ENCODE peak calls at places on chromosomes 5 and 9, in ten cellular contexts. One of them, this sample, is unnamed.

GRCh38 chr9:104984121-104984520 is 56.2 kb upstream of the ABCA1 start:
- DNase-seq in AG09309: no peak
- DNase-seq in astrocyte of the spinal cord: no peak
- DNase-seq in bronchial epithelial cell: no peak
- DNase-seq in left lung: no peak
- DNase-seq in IMR-90: no peak
- DNase-seq in PC-3: no peak
- DNase-seq in A549: no peak
- DNase-seq in naive thymus-derived CD4-positive, alpha-beta T cell: no peak
- DNase-seq in left ventricle myocardium inferior: no peak
- DNase-seq in this sample: no peak

GRCh38 chr9:6625363-6625762 is 20.2 kb downstream of the GLDC start:
- DNase-seq in AG09309: no peak
- DNase-seq in astrocyte of the spinal cord: no peak
- DNase-seq in bronchial epithelial cell: no peak
- DNase-seq in left lung: no peak
- DNase-seq in IMR-90: no peak
- DNase-seq in PC-3: no peak
- DNase-seq in A549: no peak
- DNase-seq in naive thymus-derived CD4-positive, alpha-beta T cell: no peak
- DNase-seq in left ventricle myocardium inferior: no peak
- DNase-seq in this sample: no peak

GRCh38 chr9:77679088-77679487 is 31.0 kb upstream of the GNA14 start:
- DNase-seq in AG09309: no peak
- DNase-seq in astrocyte of the spinal cord: no peak
- DNase-seq in bronchial epithelial cell: peak; percentile 4
- DNase-seq in left lung: no peak
- DNase-seq in IMR-90: no peak
- DNase-seq in PC-3: peak; percentile 6
- DNase-seq in A549: no peak
- DNase-seq in naive thymus-derived CD4-positive, alpha-beta T cell: no peak
- DNase-seq in left ventricle myocardium inferior: no peak
- DNase-seq in this sample: no peak

GRCh38 chr5:177100714-177101121 is 14.0 kb downstream of the FGFR4 start:
- DNase-seq in AG09309: no peak
- DNase-seq in astrocyte of the spinal cord: no peak
- DNase-seq in bronchial epithelial cell: no peak
- DNase-seq in left lung: no peak
- DNase-seq in IMR-90: peak; percentile 48
- DNase-seq in PC-3: peak; percentile 52
- DNase-seq in A549: no peak
- DNase-seq in naive thymus-derived CD4-positive, alpha-beta T cell: no peak
- DNase-seq in left ventricle myocardium inferior: no peak
- DNase-seq in this sample: no peak

GRCh38 chr5:152560508-152561137 is 155.5 kb upstream of the NMUR2 start:
- DNase-seq in AG09309: no peak
- DNase-seq in astrocyte of the spinal cord: peak; percentile 62
- DNase-seq in bronchial epithelial cell: peak; percentile 46
- DNase-seq in left lung: peak; percentile 55
- DNase-seq in IMR-90: peak; percentile 12
- DNase-seq in PC-3: peak; percentile 56
- DNase-seq in A549: peak; percentile 59
- DNase-seq in naive thymus-derived CD4-positive, alpha-beta T cell: peak; percentile 0
- DNase-seq in left ventricle myocardium inferior: peak; percentile 68
- DNase-seq in this sample: peak; percentile 19

GRCh38 chr5:103565711-103566110 is 3.1 kb upstream of the NUDT12 start:
- DNase-seq in AG09309: no peak
- DNase-seq in astrocyte of the spinal cord: no peak
- DNase-seq in bronchial epithelial cell: no peak
- DNase-seq in left lung: no peak
- DNase-seq in IMR-90: no peak
- DNase-seq in PC-3: no peak
- DNase-seq in A549: no peak
- DNase-seq in naive thymus-derived CD4-positive, alpha-beta T cell: no peak
- DNase-seq in left ventricle myocardium inferior: no peak
- DNase-seq in this sample: no peak

GRCh38 chr5:150644058-150644457 is 3.6 kb downstream of the SYNPO start:
- DNase-seq in AG09309: no peak
- DNase-seq in astrocyte of the spinal cord: no peak
- DNase-seq in bronchial epithelial cell: no peak
- DNase-seq in left lung: no peak
- DNase-seq in IMR-90: no peak
- DNase-seq in PC-3: no peak
- DNase-seq in A549: no peak
- DNase-seq in naive thymus-derived CD4-positive, alpha-beta T cell: no peak
- DNase-seq in left ventricle myocardium inferior: peak; percentile 8
- DNase-seq in this sample: no peak

GRCh38 chr9:21615446-21615845 is 133.3 kb upstream of the IFNE start:
- DNase-seq in AG09309: no peak
- DNase-seq in astrocyte of the spinal cord: no peak
- DNase-seq in bronchial epithelial cell: no peak
- DNase-seq in left lung: no peak
- DNase-seq in IMR-90: peak; percentile 19
- DNase-seq in PC-3: no peak
- DNase-seq in A549: no peak
- DNase-seq in naive thymus-derived CD4-positive, alpha-beta T cell: no peak
- DNase-seq in left ventricle myocardium inferior: no peak
- DNase-seq in this sample: no peak

DNA sequence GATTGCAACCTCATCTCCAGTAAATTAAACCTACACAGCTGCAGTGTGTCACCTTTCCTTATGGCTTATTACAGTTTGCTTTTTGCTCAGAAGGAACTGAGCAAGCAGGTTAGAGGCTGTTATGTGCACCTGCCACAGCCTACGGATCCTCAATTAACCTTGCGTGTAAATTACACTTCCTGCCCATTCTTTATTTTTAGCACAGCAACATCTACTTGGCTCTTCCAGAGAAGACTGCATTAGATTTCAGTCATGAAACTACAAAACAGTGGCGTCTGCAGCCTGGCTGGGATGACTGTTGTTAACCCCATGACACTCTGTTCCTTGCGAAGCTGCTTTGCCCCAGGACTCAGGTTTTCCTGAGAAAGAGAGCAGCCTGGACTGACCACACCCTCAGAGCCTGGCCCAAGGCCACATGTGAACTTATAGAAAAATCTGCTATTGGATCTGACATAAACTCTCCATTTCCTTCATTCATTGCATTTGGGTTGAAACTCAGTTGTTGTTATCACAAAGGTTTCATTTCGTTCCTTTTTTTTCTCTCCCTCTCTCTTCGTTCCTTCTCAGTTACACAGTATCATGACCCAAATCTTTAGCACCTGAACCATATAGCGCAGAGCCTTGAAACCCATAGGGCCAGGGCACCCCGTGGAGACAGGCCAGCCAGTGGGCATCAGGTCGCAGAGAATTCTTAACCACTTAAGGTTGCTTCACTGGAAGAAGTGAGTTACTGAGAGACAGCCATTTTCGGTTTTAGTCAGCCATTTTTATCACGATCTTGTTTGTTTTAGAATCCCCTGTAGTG is 138.6 kb downstream of the PALM2AKAP2 start:
- DNase-seq in AG09309: no peak
- DNase-seq in astrocyte of the spinal cord: no peak
- DNase-seq in bronchial epithelial cell: no peak
- DNase-seq in left lung: no peak
- DNase-seq in IMR-90: no peak
- DNase-seq in PC-3: no peak
- DNase-seq in A549: no peak
- DNase-seq in naive thymus-derived CD4-positive, alpha-beta T cell: peak; percentile 19
- DNase-seq in left ventricle myocardium inferior: no peak
- DNase-seq in this sample: peak; percentile 49
- H3K4me3 ChIP-seq in AG09309: no peak overlapping the region
- H3K4me3 ChIP-seq in astrocyte of the spinal cord: no peak overlapping the region
- H3K4me3 ChIP-seq in bronchial epithelial cell: no peak overlapping the region
- H3K4me3 ChIP-seq in left lung: no peak overlapping the region
- H3K4me3 ChIP-seq in IMR-90: no peak overlapping the region
- H3K4me3 ChIP-seq in PC-3: no peak overlapping the region
- H3K4me3 ChIP-seq in A549: no peak overlapping the region
- H3K4me3 ChIP-seq in naive thymus-derived CD4-positive, alpha-beta T cell: peak overlapping the region; percentile 20
- H3K4me3 ChIP-seq in left ventricle myocardium inferior: no peak overlapping the region
- H3K4me3 ChIP-seq in this sample: no peak overlapping the region

GRCh38 chr9:17833846-17834245 is 255.0 kb downstream of the SH3GL2 start:
- DNase-seq in AG09309: no peak
- DNase-seq in astrocyte of the spinal cord: no peak
- DNase-seq in bronchial epithelial cell: no peak
- DNase-seq in left lung: no peak
- DNase-seq in IMR-90: no peak
- DNase-seq in PC-3: no peak
- DNase-seq in A549: no peak
- DNase-seq in naive thymus-derived CD4-positive, alpha-beta T cell: no peak
- DNase-seq in left ventricle myocardium inferior: no peak
- DNase-seq in this sample: no peak

GRCh38 chr9:17832812-17833211 is 253.9 kb downstream of the SH3GL2 start:
- DNase-seq in AG09309: no peak
- DNase-seq in astrocyte of the spinal cord: no peak
- DNase-seq in bronchial epithelial cell: peak; percentile 28
- DNase-seq in left lung: no peak
- DNase-seq in IMR-90: no peak
- DNase-seq in PC-3: peak; percentile 25
- DNase-seq in A549: no peak
- DNase-seq in naive thymus-derived CD4-positive, alpha-beta T cell: no peak
- DNase-seq in left ventricle myocardium inferior: no peak
- DNase-seq in this sample: no peak

GRCh38 chr9:17843236-17843635 is 264.4 kb downstream of the SH3GL2 start:
- DNase-seq in AG09309: no peak
- DNase-seq in astrocyte of the spinal cord: no peak
- DNase-seq in bronchial epithelial cell: no peak
- DNase-seq in left lung: no peak
- DNase-seq in IMR-90: no peak
- DNase-seq in PC-3: no peak
- DNase-seq in A549: no peak
- DNase-seq in naive thymus-derived CD4-positive, alpha-beta T cell: no peak
- DNase-seq in left ventricle myocardium inferior: no peak
- DNase-seq in this sample: no peak

GRCh38 chr9:17839744-17840143 is 260.9 kb downstream of the SH3GL2 start:
- DNase-seq in AG09309: no peak
- DNase-seq in astrocyte of the spinal cord: no peak
- DNase-seq in bronchial epithelial cell: no peak
- DNase-seq in left lung: no peak
- DNase-seq in IMR-90: no peak
- DNase-seq in PC-3: no peak
- DNase-seq in A549: no peak
- DNase-seq in naive thymus-derived CD4-positive, alpha-beta T cell: no peak
- DNase-seq in left ventricle myocardium inferior: no peak
- DNase-seq in this sample: no peak

GRCh38 chr9:17837931-17838330 is 259.1 kb downstream of the SH3GL2 start:
- DNase-seq in AG09309: no peak
- DNase-seq in astrocyte of the spinal cord: no peak
- DNase-seq in bronchial epithelial cell: no peak
- DNase-seq in left lung: no peak
- DNase-seq in IMR-90: no peak
- DNase-seq in PC-3: peak; percentile 18
- DNase-seq in A549: peak; percentile 19
- DNase-seq in naive thymus-derived CD4-positive, alpha-beta T cell: no peak
- DNase-seq in left ventricle myocardium inferior: no peak
- DNase-seq in this sample: no peak
- H3K4me3 ChIP-seq in AG09309: no peak overlapping the region
- H3K4me3 ChIP-seq in astrocyte of the spinal cord: no peak overlapping the region
- H3K4me3 ChIP-seq in bronchial epithelial cell: no peak overlapping the region
- H3K4me3 ChIP-seq in left lung: no peak overlapping the region
- H3K4me3 ChIP-seq in IMR-90: no peak overlapping the region
- H3K4me3 ChIP-seq in PC-3: no peak overlapping the region
- H3K4me3 ChIP-seq in A549: no peak overlapping the region
- H3K4me3 ChIP-seq in naive thymus-derived CD4-positive, alpha-beta T cell: no peak overlapping the region
- H3K4me3 ChIP-seq in left ventricle myocardium inferior: no peak overlapping the region
- H3K4me3 ChIP-seq in this sample: no peak overlapping the region

DNA sequence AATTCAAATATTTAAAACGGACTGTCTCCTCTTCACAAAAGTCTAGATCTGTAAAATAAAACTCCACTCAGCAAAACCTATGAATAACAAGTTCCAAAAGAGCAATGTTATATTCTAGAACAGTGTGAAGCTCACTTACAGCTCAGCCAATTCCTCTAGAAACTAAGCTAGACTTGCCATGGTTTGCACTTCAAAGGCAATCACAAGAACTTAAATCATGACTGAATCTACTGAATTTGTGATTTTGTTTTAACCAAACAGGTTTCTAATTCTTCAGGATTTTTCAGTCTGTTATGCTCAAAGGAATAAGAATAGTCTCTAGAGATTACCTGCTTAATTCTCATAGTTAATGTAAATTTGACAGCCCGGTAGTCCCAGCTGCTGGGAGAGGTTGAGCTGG is 1.4 kb upstream of the PKD2L2 start:
- DNase-seq in AG09309: no peak
- DNase-seq in astrocyte of the spinal cord: no peak
- DNase-seq in bronchial epithelial cell: no peak
- DNase-seq in left lung: no peak
- DNase-seq in IMR-90: no peak
- DNase-seq in PC-3: no peak
- DNase-seq in A549: no peak
- DNase-seq in naive thymus-derived CD4-positive, alpha-beta T cell: no peak
- DNase-seq in left ventricle myocardium inferior: no peak
- DNase-seq in this sample: no peak
- H3K4me3 ChIP-seq in AG09309: no peak overlapping the region
- H3K4me3 ChIP-seq in astrocyte of the spinal cord: no peak overlapping the region
- H3K4me3 ChIP-seq in bronchial epithelial cell: no peak overlapping the region
- H3K4me3 ChIP-seq in left lung: no peak overlapping the region
- H3K4me3 ChIP-seq in IMR-90: no peak overlapping the region
- H3K4me3 ChIP-seq in PC-3: peak overlapping the region; percentile 72
- H3K4me3 ChIP-seq in A549: no peak overlapping the region
- H3K4me3 ChIP-seq in naive thymus-derived CD4-positive, alpha-beta T cell: no peak overlapping the region
- H3K4me3 ChIP-seq in left ventricle myocardium inferior: peak overlapping the region; percentile 70
- H3K4me3 ChIP-seq in this sample: no peak overlapping the region

GRCh38 chr5:180807654-180808414 is 5.2 kb upstream of the MGAT1 start:
- DNase-seq in AG09309: no peak
- DNase-seq in astrocyte of the spinal cord: no peak
- DNase-seq in bronchial epithelial cell: peak; percentile 50
- DNase-seq in left lung: no peak
- DNase-seq in IMR-90: no peak
- DNase-seq in PC-3: no peak
- DNase-seq in A549: no peak
- DNase-seq in naive thymus-derived CD4-positive, alpha-beta T cell: no peak
- DNase-seq in left ventricle myocardium inferior: no peak
- DNase-seq in this sample: no peak

GRCh38 chr5:180806351-180807011 is 3.9 kb upstream of the MGAT1 start:
- DNase-seq in AG09309: no peak
- DNase-seq in astrocyte of the spinal cord: no peak
- DNase-seq in bronchial epithelial cell: no peak
- DNase-seq in left lung: no peak
- DNase-seq in IMR-90: no peak
- DNase-seq in PC-3: no peak
- DNase-seq in A549: no peak
- DNase-seq in naive thymus-derived CD4-positive, alpha-beta T cell: no peak
- DNase-seq in left ventricle myocardium inferior: no peak
- DNase-seq in this sample: no peak

GRCh38 chr5:180809403-180810209 is 7.0 kb upstream of the MGAT1 start:
- DNase-seq in AG09309: no peak
- DNase-seq in astrocyte of the spinal cord: peak; percentile 91
- DNase-seq in bronchial epithelial cell: peak; percentile 83
- DNase-seq in left lung: no peak
- DNase-seq in IMR-90: peak; percentile 88
- DNase-seq in PC-3: peak; percentile 93
- DNase-seq in A549: peak; percentile 94
- DNase-seq in naive thymus-derived CD4-positive, alpha-beta T cell: peak; percentile 97
- DNase-seq in left ventricle myocardium inferior: peak; percentile 91
- DNase-seq in this sample: peak; percentile 76

GRCh38 chr5:180810210-180811011 is 7.8 kb upstream of the MGAT1 start:
- DNase-seq in AG09309: peak; percentile 66
- DNase-seq in astrocyte of the spinal cord: peak; percentile 96
- DNase-seq in bronchial epithelial cell: peak; percentile 80
- DNase-seq in left lung: peak; percentile 99
- DNase-seq in IMR-90: peak; percentile 90
- DNase-seq in PC-3: peak; percentile 98
- DNase-seq in A549: peak; percentile 97
- DNase-seq in naive thymus-derived CD4-positive, alpha-beta T cell: peak; percentile 98
- DNase-seq in left ventricle myocardium inferior: peak; percentile 97
- DNase-seq in this sample: peak; percentile 75

GRCh38 chr5:180808461-180809000 is 5.9 kb upstream of the MGAT1 start:
- DNase-seq in AG09309: no peak
- DNase-seq in astrocyte of the spinal cord: no peak
- DNase-seq in bronchial epithelial cell: peak; percentile 88
- DNase-seq in left lung: no peak
- DNase-seq in IMR-90: no peak
- DNase-seq in PC-3: no peak
- DNase-seq in A549: no peak
- DNase-seq in naive thymus-derived CD4-positive, alpha-beta T cell: no peak
- DNase-seq in left ventricle myocardium inferior: no peak
- DNase-seq in this sample: no peak
- H3K4me3 ChIP-seq in AG09309: peak overlapping the region; percentile 86
- H3K4me3 ChIP-seq in astrocyte of the spinal cord: no peak overlapping the region
- H3K4me3 ChIP-seq in bronchial epithelial cell: peak overlapping the region; percentile 79
- H3K4me3 ChIP-seq in left lung: peak overlapping the region; percentile 65
- H3K4me3 ChIP-seq in IMR-90: peak overlapping the region; percentile 56
- H3K4me3 ChIP-seq in PC-3: peak overlapping the region; percentile 74
- H3K4me3 ChIP-seq in A549: peak overlapping the region; percentile 76
- H3K4me3 ChIP-seq in naive thymus-derived CD4-positive, alpha-beta T cell: peak overlapping the region; percentile 88
- H3K4me3 ChIP-seq in left ventricle myocardium inferior: peak overlapping the region; percentile 77
- H3K4me3 ChIP-seq in this sample: peak overlapping the region; percentile 72

This sample was measured in skeletal muscle cell.